ENCODE peak calls at places on chromosomes 5 and 9, in eight cellular contexts. J, G, A, N, C, D, R and W are unnamed samples. For H3K4me1, the result is how much of the 10 kb centered on the place peaks cover.

GRCh38 chr9:114206221-114206760 is 51.0 kb downstream of the COL27A1 start:
- DNase-seq in J (no peak), G (no peak), A (no peak), N (no peak), C (no peak), D (no peak), R (no peak), W (no peak)

GRCh38 chr9:92476962-92477361 is 5.3 kb downstream of the ASPN start:
- DNase-seq in J (no peak), G (no peak), A (no peak), N (no peak), C (peak), D (no peak), R (no peak), W (no peak)

GRCh38 chr9:79312686-79313421 is 258.9 kb upstream of the TLE4 start:
- DNase-seq in J (no peak), G (no peak), A (no peak), N (no peak), C (no peak), D (no peak), R (no peak), W (no peak)

GRCh38 chr5:116078199-116078598 is 6.6 kb upstream of the COMMD10 start:
- DNase-seq in J (no peak), G (no peak), A (no peak), N (no peak), C (no peak), D (no peak), R (no peak), W (no peak)

GRCh38 chr5:132103969-132104391 is 30.4 kb downstream of the CSF2 start:
- DNase-seq in J (no peak), G (no peak), A (no peak), N (no peak), C (peak), D (no peak), R (no peak), W (no peak)

GRCh38 chr9:37082214-37082765 is 38.1 kb upstream of the ZCCHC7 start:
- DNase-seq in J (no peak), G (no peak), A (no peak), N (no peak), C (no peak), D (no peak), R (peak), W (no peak)

GRCh38 chr9:91131433-91131839 is 230.3 kb downstream of the AUH start:
- DNase-seq in J (peak), G (no peak), A (no peak), N (no peak), C (no peak), D (peak), R (peak), W (peak)

GRCh38 chr5:179287071-179287470 is 58.2 kb downstream of the ADAMTS2 start:
- DNase-seq in J (no peak), G (peak), A (no peak), N (peak), C (no peak), D (no peak), R (no peak), W (no peak)

GRCh38 chr9:129270205-129270604 is 92.1 kb upstream of the IER5L start:
- DNase-seq in J (peak), G (no peak), A (no peak), N (no peak), C (peak), D (no peak), R (no peak), W (peak)

GRCh38 chr9:114895605-114896004 is 34.8 kb downstream of the TNFSF8 start:
- DNase-seq in J (no peak), G (no peak), A (no peak), N (no peak), C (no peak), D (no peak), R (no peak), W (no peak)

GRCh38 chr5:35938518-35939227 is at the start of gene CAPSL:
- DNase-seq in J (no peak), G (no peak), A (peak), N (no peak), C (no peak), D (no peak), R (peak), W (no peak)

GRCh38 chr5:107074991-107075390 is 595.7 kb downstream of the EFNA5 start:
- DNase-seq in J (no peak), G (no peak), A (no peak), N (no peak), C (no peak), D (no peak), R (no peak), W (no peak)

GRCh38 chr9:100601216-100601615 is 23.3 kb downstream of the CAVIN4 start:
- DNase-seq in J (peak), G (no peak), A (no peak), N (no peak), C (no peak), D (peak), R (peak), W (peak)

GRCh38 chr9:131038256-131039128 is 29.5 kb downstream of the LAMC3 start:
- DNase-seq in J (no peak), G (no peak), A (no peak), N (no peak), C (no peak), D (no peak), R (no peak), W (no peak)

GRCh38 chr5:132059043-132059695 is 1.3 kb upstream of the IL3 start:
- DNase-seq in J (peak), G (peak), A (no peak), N (peak), C (no peak), D (peak), R (no peak), W (peak)

GRCh38 chr9:93300585-93301081 is 116.7 kb downstream of the WNK2 start:
- DNase-seq in J (no peak), G (no peak), A (no peak), N (peak), C (no peak), D (no peak), R (no peak), W (peak)

GRCh38 chr5:117497626-117498025 is 923.0 kb upstream of the SEMA6A start:
- DNase-seq in J (no peak), G (no peak), A (no peak), N (no peak), C (no peak), D (no peak), R (no peak), W (no peak)

GRCh38 chr9:78296208-78296892 is 575 bp upstream of the PSAT1 start:
- DNase-seq in J (no peak), G (peak), A (peak), N (no peak), C (no peak), D (no peak), R (no peak), W (peak)

GRCh38 chr5:77437194-77437593 is 54.9 kb downstream of the WDR41 start:
- DNase-seq in J (no peak), G (no peak), A (no peak), N (no peak), C (no peak), D (no peak), R (no peak), W (no peak)

GRCh38 chr5:133993152-133993548 is 11.6 kb downstream of the VDAC1 start:
- DNase-seq in J (no peak), G (no peak), A (no peak), N (no peak), C (no peak), D (no peak), R (peak), W (no peak)

GRCh38 chr9:76151267-76151666 is 243.0 kb downstream of the RFK start:
- DNase-seq in J (no peak), G (no peak), A (no peak), N (no peak), C (no peak), D (no peak), R (no peak), W (no peak)

GRCh38 chr5:73464016-73464745 is 15.6 kb upstream of the FOXD1 start:
- DNase-seq in J (no peak), G (no peak), A (no peak), N (no peak), C (no peak), D (no peak), R (peak), W (no peak)

GRCh38 chr5:74641778-74642542 is 1.4 kb upstream of the ENC1 start:
- DNase-seq in J (peak), G (peak), A (peak), N (no peak), C (no peak), D (peak), R (peak), W (peak)

GRCh38 chr9:70105142-70105541 is 61.5 kb downstream of the MAMDC2 start:
- DNase-seq in J (no peak), G (no peak), A (no peak), N (no peak), C (no peak), D (no peak), R (peak), W (no peak)

GRCh38 chr9:124659099-124659659 is 111.9 kb downstream of the NR6A1 start:
- DNase-seq in J (peak), G (peak), A (peak), N (peak), C (peak), D (peak), R (peak), W (peak)

GRCh38 chr5:32231241-32231640 is 57.1 kb upstream of the GOLPH3 start:
- DNase-seq in J (no peak), G (no peak), A (no peak), N (no peak), C (no peak), D (no peak), R (no peak), W (no peak)

GRCh38 chr9:12464910-12465512 is 228.2 kb upstream of the TYRP1 start:
- DNase-seq in J (no peak), G (no peak), A (peak), N (no peak), C (no peak), D (no peak), R (no peak), W (no peak)

GRCh38 chr5:56494300-56494704 is 261.2 kb upstream of the ANKRD55 start:
- DNase-seq in J (no peak), G (peak), A (no peak), N (no peak), C (no peak), D (no peak), R (no peak), W (no peak)

GRCh38 chr9:115524467-115525059 is 406.6 kb upstream of the TNC start:
- DNase-seq in J (peak), G (no peak), A (peak), N (no peak), C (no peak), D (peak), R (peak), W (peak)

GRCh38 chr5:151076616-151077015 is 4.2 kb downstream of the TNIP1 start:
- DNase-seq in J (no peak), G (no peak), A (no peak), N (no peak), C (no peak), D (no peak), R (no peak), W (peak)

GRCh38 chr9:82882133-82882532 is 180.8 kb downstream of the RASEF start:
- DNase-seq in J (no peak), G (no peak), A (no peak), N (no peak), C (no peak), D (no peak), R (peak), W (no peak)

GRCh38 chr9:37163299-37163698 is 42.9 kb downstream of the ZCCHC7 start:
- DNase-seq in J (no peak), G (no peak), A (no peak), N (no peak), C (no peak), D (no peak), R (no peak), W (no peak)

DNA sequence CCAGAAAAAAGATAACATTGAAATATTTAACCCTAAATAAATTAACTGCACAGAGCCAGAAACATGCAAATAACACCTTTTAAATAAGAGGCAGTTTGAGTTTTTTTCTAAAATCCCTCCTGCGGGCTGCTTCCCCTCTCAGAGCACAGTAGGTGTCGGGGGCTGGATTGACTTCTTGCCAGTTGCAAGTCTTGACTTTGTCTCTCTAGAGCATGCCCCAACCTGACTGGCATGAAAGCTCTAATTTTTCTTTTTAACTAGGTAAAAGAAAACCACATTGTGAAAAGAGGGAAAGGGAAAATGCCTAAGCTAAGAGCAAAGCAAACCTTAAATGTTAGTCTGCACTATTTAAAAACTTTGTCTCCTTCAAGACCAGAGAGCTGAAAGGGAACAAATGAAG is 46.4 kb upstream of the DNAH5 start:
- DNase-seq in J (no peak), G (no peak), A (no peak), N (no peak), C (no peak), D (no peak), R (no peak), W (no peak)
- H3K27ac ChIP-seq in J (no peak), G (no peak), A (no peak), N (no peak), C (no peak), D (no peak), R (no peak), W (no peak)

GRCh38 chr9:133134419-133135190 is 13.6 kb upstream of the RALGDS start:
- DNase-seq in J (no peak), G (no peak), A (no peak), N (no peak), C (no peak), D (no peak), R (no peak), W (no peak)
- H3K4me3 ChIP-seq in J (peak), G (no peak), A (peak), N (no peak), C (no peak), D (no peak), R (no peak), W (no peak)

DNA sequence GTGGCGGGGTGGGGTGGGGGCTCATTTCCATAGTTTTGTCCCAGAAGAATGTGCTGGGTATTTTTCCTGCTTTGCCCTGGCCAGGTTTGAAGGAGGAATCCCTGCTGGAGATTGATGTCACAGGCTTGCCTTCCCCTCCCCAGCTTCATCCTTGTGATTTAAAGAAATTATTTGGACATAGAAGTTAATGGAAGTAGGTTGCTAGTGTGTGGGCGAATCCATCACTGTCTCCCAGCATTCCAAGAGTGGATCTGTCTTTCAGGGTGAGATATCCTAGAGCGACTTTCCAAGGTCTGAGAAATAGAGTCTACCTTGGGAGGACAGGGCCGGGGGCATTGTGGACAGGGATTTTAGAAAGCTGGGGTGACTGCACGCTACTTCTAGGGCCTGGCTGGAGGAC is 64.9 kb upstream of the HSPA9 start:
- DNase-seq in J (no peak), G (no peak), A (no peak), N (no peak), C (no peak), D (no peak), R (no peak), W (no peak)
- H3K4me1 ChIP-seq in J (under half), G (under half), A (under half), N (under half), C (under half), D (under half), R (under half), W (under half)

GRCh38 chr9:94779693-94780290 is 53.3 kb downstream of the AOPEP start:
- DNase-seq in J (no peak), G (no peak), A (no peak), N (no peak), C (no peak), D (no peak), R (no peak), W (no peak)
- H3K27ac ChIP-seq in J (no peak), G (no peak), A (no peak), N (no peak), C (no peak), D (no peak), R (no peak), W (no peak)

GRCh38 chr5:170681013-170681433 is 102.5 kb upstream of the GABRP start:
- DNase-seq in J (peak), G (peak), A (peak), N (no peak), C (no peak), D (peak), R (peak), W (no peak)
- H3K4me3 ChIP-seq in J (no peak), G (no peak), A (peak), N (no peak), C (no peak), D (no peak), R (no peak), W (no peak)